ENCODE peak calls at places on chromosome 9, in five cellular contexts. N, C, M, R and H are unnamed samples.

GRCh38 chr9:112554516-112554915 is 67.9 kb downstream of the KIAA1958 start:
- DNase-seq in N (no peak), C (no peak), M (no peak), R (no peak), H (no peak)

GRCh38 chr9:129886226-129887174 is 51.2 kb downstream of the USP20 start:
- DNase-seq in C (peak), M (no peak), R (no peak), N (no peak), H (no peak)

GRCh38 chr9:109315889-109316640 is 4.8 kb downstream of the EPB41L4B start:
- DNase-seq in C (no peak), N (no peak), M (peak), R (peak), H (no peak)

GRCh38 chr9:134314039-134314949 is 12.0 kb upstream of the RXRA start:
- DNase-seq in R (no peak), N (no peak), C (peak), M (no peak), H (no peak)

GRCh38 chr9:2151171-2151570 is 136.0 kb downstream of the SMARCA2 start:
- DNase-seq in R (no peak), M (no peak), C (no peak), N (no peak), H (no peak)

GRCh38 chr9:93049491-93049890 is 9.0 kb upstream of the SUSD3 start:
- DNase-seq in R (no peak), C (no peak), M (no peak), N (no peak), H (no peak)

GRCh38 chr9:133931059-133931458 is 61.1 kb downstream of the VAV2 start:
- DNase-seq in R (no peak), M (no peak), C (no peak), N (no peak), H (no peak)

GRCh38 chr9:119688547-119688946 is 319.3 kb upstream of the BRINP1 start:
- DNase-seq in M (no peak), N (no peak), R (no peak), C (no peak), H (no peak)

GRCh38 chr9:121107041-121107440 is 32.3 kb downstream of the CNTRL start:
- DNase-seq in M (peak), C (no peak), R (peak), N (no peak), H (no peak)

GRCh38 chr9:128911529-128912035 is 9.2 kb upstream of the PHYHD1 start:
- DNase-seq in N (no peak), R (peak), M (no peak), C (peak), H (no peak)

GRCh38 chr9:37511006-37511714 is 25.4 kb downstream of the POLR1E start:
- DNase-seq in R (peak), C (no peak), M (peak), N (no peak), H (no peak)

GRCh38 chr9:70083429-70083828 is 39.8 kb downstream of the MAMDC2 start:
- DNase-seq in M (no peak), N (no peak), R (no peak), C (no peak), H (no peak)

GRCh38 chr9:70079364-70080103 is 35.9 kb downstream of the MAMDC2 start:
- DNase-seq in N (no peak), C (no peak), M (no peak), R (no peak), H (no peak)

GRCh38 chr9:70076678-70077077 is 33.0 kb downstream of the MAMDC2 start:
- DNase-seq in M (no peak), R (no peak), N (no peak), C (no peak), H (no peak)

GRCh38 chr9:70081120-70081495 is 37.5 kb downstream of the MAMDC2 start:
- DNase-seq in C (no peak), R (no peak), M (no peak), N (no peak), H (no peak)

GRCh38 chr9:70080481-70081119 is 37.0 kb downstream of the MAMDC2 start:
- DNase-seq in R (peak), N (no peak), C (no peak), M (no peak), H (no peak)
- TF ChIP-seq POLR2AphosphoS5 in R (no peak), N (peak), C (no peak), M (no peak), H (no peak)

GRCh38 chr9:136832581-136832980 is 9.7 kb upstream of the AJM1 start:
- DNase-seq in M (no peak), C (no peak), R (no peak), N (no peak), H (no peak)

GRCh38 chr9:136833381-136834142 is 8.7 kb upstream of the AJM1 start:
- DNase-seq in N (no peak), M (no peak), C (no peak), R (no peak), H (no peak)

GRCh38 chr9:136837146-136837855 is 5.0 kb upstream of the AJM1 start:
- DNase-seq in C (no peak), N (no peak), M (no peak), R (no peak), H (no peak)

GRCh38 chr9:136835932-136836901 is 6.1 kb upstream of the AJM1 start:
- DNase-seq in R (no peak), M (no peak), N (no peak), C (peak), H (no peak)

DNA sequence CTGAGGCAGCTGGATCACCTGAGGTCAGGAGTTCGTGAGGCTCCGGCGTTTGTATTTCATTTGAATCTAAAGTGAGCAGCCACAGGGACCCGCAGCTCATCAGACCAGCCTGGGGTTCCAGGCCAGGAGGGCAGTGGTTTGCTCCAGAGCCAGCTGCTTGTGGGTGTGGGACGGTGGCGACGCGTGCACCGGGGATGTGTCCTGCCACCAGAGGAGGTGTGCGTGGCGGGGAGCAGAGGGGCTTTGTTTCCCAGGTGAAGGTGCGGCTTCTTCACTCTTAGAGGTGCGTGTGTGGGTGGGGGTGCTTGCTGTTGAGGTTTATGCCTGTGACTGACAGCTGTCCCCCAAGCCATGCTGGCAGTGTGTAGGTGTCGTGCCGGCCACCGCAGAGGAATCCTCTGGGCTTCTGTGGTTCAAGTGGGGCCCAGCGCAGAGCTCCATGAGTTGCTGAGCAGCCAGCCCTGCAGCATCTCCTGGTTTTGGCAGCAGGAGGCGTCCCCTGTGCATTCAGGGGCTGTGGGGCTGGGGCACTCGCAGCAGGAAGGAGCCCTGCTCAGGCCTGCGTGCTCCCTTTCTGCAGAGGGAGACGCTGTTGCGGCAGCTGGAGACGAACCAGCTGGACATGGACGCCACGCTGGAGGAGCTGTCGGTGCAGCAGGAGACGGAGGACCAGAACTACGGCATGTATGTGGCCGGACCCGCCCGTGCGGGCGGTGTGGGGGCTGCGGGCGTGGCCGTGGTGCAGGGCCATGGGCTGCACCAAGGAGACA is 6.9 kb upstream of the AJM1 start:
- DNase-seq in N (no peak), R (no peak), C (peak), M (no peak), H (no peak)
- TF ChIP-seq POLR2A in N (no peak), R (no peak), C (no peak), M (no peak), H (peak)

GRCh38 chr9:99820330-99821186 is 1.1 kb upstream of the NR4A3 start:
- DNase-seq in M (no peak), C (peak), N (peak), R (peak), H (peak)
- TF ChIP-seq POLR2AphosphoS5 in M (no peak), C (peak), N (no peak), R (no peak), H (no peak)

DNA sequence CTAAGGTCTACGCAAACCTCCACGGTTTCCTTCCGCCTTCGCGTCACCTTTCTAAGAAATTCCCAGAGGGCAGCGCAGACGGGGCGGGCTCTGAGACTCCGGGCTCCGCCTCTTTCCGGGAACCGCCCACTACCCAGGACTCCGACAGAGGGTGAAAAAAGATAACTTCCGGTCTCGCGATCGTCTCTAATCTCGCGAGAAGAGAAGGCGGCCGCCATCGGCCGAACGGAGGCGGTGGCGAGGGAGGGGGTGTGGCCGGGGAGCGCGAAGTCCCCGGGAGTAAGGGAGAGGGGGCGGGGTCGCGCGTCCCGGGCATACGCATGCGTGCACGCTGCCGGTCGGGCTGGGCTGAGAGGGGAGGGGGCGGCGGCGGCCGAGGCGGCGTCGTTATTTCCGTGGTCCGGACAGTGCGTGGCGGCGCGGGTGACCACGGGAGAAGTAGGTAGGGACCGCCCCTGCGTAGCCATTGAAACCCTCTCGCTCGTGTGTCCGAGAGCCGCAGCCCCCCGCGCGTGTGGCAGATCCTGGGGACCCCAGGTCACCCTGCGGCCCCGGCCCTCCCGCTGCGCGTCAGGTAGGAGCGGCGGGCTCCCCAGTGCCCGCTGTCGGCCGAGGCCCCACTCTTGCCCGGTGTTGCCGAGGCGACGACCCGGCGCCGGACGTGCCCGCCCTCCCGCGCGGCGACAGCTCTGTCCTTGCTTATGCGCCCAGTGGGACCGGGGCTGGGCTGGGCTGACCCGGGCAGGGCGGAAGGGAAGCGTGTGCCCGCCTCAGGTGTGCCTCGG is at the start of gene NAA35:
- DNase-seq in C (peak), R (peak), M (peak), N (peak), H (peak)
- TF ChIP-seq POLR2A in C (peak), R (peak), M (no peak), N (no peak), H (no peak)